ENCODE peak calls at places on chromosomes 4 and X, in four cellular contexts. One of them, this sample, is unnamed. For H3K9me1, the result is how much of the 10 kb centered on the place peaks cover.

GRCh38 chrX:153588021-153588781 is 10.7 kb downstream of the CCNQ start:
- DNase-seq in IMR-90: no peak
- DNase-seq in endothelial cell of umbilical vein: no peak
- DNase-seq in K562: no peak
- DNase-seq in this sample: no peak

GRCh38 chr4:152951348-152951747 is 15.2 kb downstream of the FHDC1 start:
- DNase-seq in IMR-90: peak
- DNase-seq in K562: no peak
- DNase-seq in endothelial cell of umbilical vein: peak
- DNase-seq in this sample: no peak

GRCh38 chr4:81648576-81649272 is 177.0 kb upstream of the RASGEF1B start:
- DNase-seq in IMR-90: no peak
- DNase-seq in K562: no peak
- DNase-seq in endothelial cell of umbilical vein: no peak
- DNase-seq in this sample: no peak

GRCh38 chr4:77834403-77834802 is 15.2 kb upstream of the CNOT6L start:
- DNase-seq in K562: no peak
- DNase-seq in IMR-90: no peak
- DNase-seq in endothelial cell of umbilical vein: no peak
- DNase-seq in this sample: no peak

GRCh38 chrX:145886469-145886868 is 68.8 kb downstream of the SLITRK2 start:
- DNase-seq in IMR-90: no peak
- DNase-seq in K562: no peak
- DNase-seq in endothelial cell of umbilical vein: no peak
- DNase-seq in this sample: no peak

GRCh38 chr4:76197001-76197743 is 16.5 kb downstream of the SCARB2 start:
- DNase-seq in endothelial cell of umbilical vein: no peak
- DNase-seq in K562: no peak
- DNase-seq in IMR-90: peak
- DNase-seq in this sample: no peak

GRCh38 chr4:86924805-86925204 is 10.0 kb upstream of the AFF1 start:
- DNase-seq in endothelial cell of umbilical vein: peak
- DNase-seq in K562: no peak
- DNase-seq in IMR-90: peak
- DNase-seq in this sample: no peak

GRCh38 chr4:164439037-164439436 is 314.9 kb upstream of the SMIM31 start:
- DNase-seq in endothelial cell of umbilical vein: no peak
- DNase-seq in K562: no peak
- DNase-seq in IMR-90: no peak
- DNase-seq in this sample: no peak

GRCh38 chrX:44733931-44734330 is 109.9 kb upstream of the DUSP21 start:
- DNase-seq in endothelial cell of umbilical vein: no peak
- DNase-seq in IMR-90: peak
- DNase-seq in K562: no peak
- DNase-seq in this sample: no peak

GRCh38 chrX:108439434-108439883 is at the start of gene COL4A5:
- DNase-seq in IMR-90: peak
- DNase-seq in K562: peak
- DNase-seq in endothelial cell of umbilical vein: peak
- DNase-seq in this sample: peak

GRCh38 chrX:134460861-134461218 is 875 bp downstream of the HPRT1 start:
- DNase-seq in IMR-90: peak
- DNase-seq in K562: peak
- DNase-seq in endothelial cell of umbilical vein: peak
- DNase-seq in this sample: no peak

GRCh38 chr4:44487341-44487740 is 38.7 kb upstream of the KCTD8 start:
- DNase-seq in K562: no peak
- DNase-seq in IMR-90: no peak
- DNase-seq in endothelial cell of umbilical vein: no peak
- DNase-seq in this sample: no peak

GRCh38 chrX:113644426-113644825 is 803.8 kb upstream of the AMOT start:
- DNase-seq in endothelial cell of umbilical vein: no peak
- DNase-seq in K562: no peak
- DNase-seq in IMR-90: no peak
- DNase-seq in this sample: peak

GRCh38 chr4:124907881-124908280 is 195.3 kb upstream of the ANKRD50 start:
- DNase-seq in K562: no peak
- DNase-seq in endothelial cell of umbilical vein: no peak
- DNase-seq in IMR-90: peak
- DNase-seq in this sample: no peak

GRCh38 chr4:138831943-138832342 is 183.6 kb upstream of the NOCT start:
- DNase-seq in K562: no peak
- DNase-seq in IMR-90: no peak
- DNase-seq in endothelial cell of umbilical vein: no peak
- DNase-seq in this sample: no peak

GRCh38 chr4:159549092-159549491 is 446.2 kb downstream of the RAPGEF2 start:
- DNase-seq in endothelial cell of umbilical vein: no peak
- DNase-seq in K562: no peak
- DNase-seq in IMR-90: peak
- DNase-seq in this sample: peak

GRCh38 chr4:178198691-178199090 is 756.5 kb upstream of the AGA start:
- DNase-seq in IMR-90: peak
- DNase-seq in endothelial cell of umbilical vein: no peak
- DNase-seq in K562: no peak
- DNase-seq in this sample: no peak

GRCh38 chr4:48594185-48594584 is 104.1 kb downstream of the ZAR1 start:
- DNase-seq in IMR-90: no peak
- DNase-seq in endothelial cell of umbilical vein: peak
- DNase-seq in K562: no peak
- DNase-seq in this sample: no peak

GRCh38 chrX:19702856-19703255 is 184.5 kb downstream of the SH3KBP1 start:
- DNase-seq in IMR-90: no peak
- DNase-seq in endothelial cell of umbilical vein: no peak
- DNase-seq in K562: no peak
- DNase-seq in this sample: no peak

GRCh38 chrX:121301356-121301755 is 253.9 kb downstream of the GLUD2 start:
- DNase-seq in IMR-90: no peak
- DNase-seq in endothelial cell of umbilical vein: no peak
- DNase-seq in K562: no peak
- DNase-seq in this sample: no peak

GRCh38 chrX:40121618-40122017 is 23.9 kb upstream of the BCOR start:
- DNase-seq in K562: no peak
- DNase-seq in IMR-90: no peak
- DNase-seq in endothelial cell of umbilical vein: no peak
- DNase-seq in this sample: no peak

GRCh38 chrX:48751343-48751742 is 10.2 kb upstream of the GLOD5 start:
- DNase-seq in K562: no peak
- DNase-seq in IMR-90: no peak
- DNase-seq in endothelial cell of umbilical vein: no peak
- DNase-seq in this sample: no peak

GRCh38 chrX:55119271-55119670 is 30.5 kb downstream of the PAGE2 start:
- DNase-seq in endothelial cell of umbilical vein: peak
- DNase-seq in IMR-90: no peak
- DNase-seq in K562: no peak
- DNase-seq in this sample: no peak

GRCh38 chr4:102792361-102792936 is 31.7 kb upstream of the MANBA start:
- DNase-seq in K562: peak
- DNase-seq in IMR-90: no peak
- DNase-seq in endothelial cell of umbilical vein: no peak
- DNase-seq in this sample: no peak

GRCh38 chr4:184817494-184818215 is 8.1 kb downstream of the ACSL1 start:
- DNase-seq in IMR-90: no peak
- DNase-seq in K562: peak
- DNase-seq in endothelial cell of umbilical vein: no peak
- DNase-seq in this sample: no peak

GRCh38 chrX:109952985-109953905 is 49.7 kb upstream of the TMEM164 start:
- DNase-seq in K562: no peak
- DNase-seq in IMR-90: no peak
- DNase-seq in endothelial cell of umbilical vein: peak
- DNase-seq in this sample: no peak

GRCh38 chr4:5708171-5708828 is at the start of gene EVC2:
- DNase-seq in endothelial cell of umbilical vein: peak
- DNase-seq in K562: peak
- DNase-seq in IMR-90: peak
- DNase-seq in this sample: no peak

GRCh38 chr4:184420881-184421416 is 53.4 kb downstream of the IRF2 start:
- DNase-seq in K562: no peak
- DNase-seq in IMR-90: no peak
- DNase-seq in endothelial cell of umbilical vein: no peak
- DNase-seq in this sample: no peak

GRCh38 chr4:156303708-156304107 is 350.0 kb upstream of the CTSO start:
- DNase-seq in endothelial cell of umbilical vein: no peak
- DNase-seq in K562: no peak
- DNase-seq in IMR-90: no peak
- DNase-seq in this sample: no peak

GRCh38 chrX:17527135-17527701 is 152.2 kb downstream of the NHS start:
- DNase-seq in K562: no peak
- DNase-seq in IMR-90: peak
- DNase-seq in endothelial cell of umbilical vein: peak
- DNase-seq in this sample: no peak

GRCh38 chr4:55308071-55308470 is 38.0 kb upstream of the SRD5A3 start:
- DNase-seq in endothelial cell of umbilical vein: no peak
- DNase-seq in IMR-90: no peak
- DNase-seq in K562: no peak
- DNase-seq in this sample: no peak

GRCh38 chr4:100849319-100849718 is 331.5 kb upstream of the EMCN start:
- DNase-seq in IMR-90: no peak
- DNase-seq in endothelial cell of umbilical vein: no peak
- DNase-seq in K562: no peak
- DNase-seq in this sample: no peak

GRCh38 chr4:53431052-53431451 is 53.6 kb downstream of the FIP1L1 start:
- DNase-seq in IMR-90: no peak
- DNase-seq in endothelial cell of umbilical vein: no peak
- DNase-seq in K562: no peak
- DNase-seq in this sample: no peak

GRCh38 chrX:25873196-25873595 is 264.9 kb upstream of the MAGEB18 start:
- DNase-seq in endothelial cell of umbilical vein: peak
- DNase-seq in K562: no peak
- DNase-seq in IMR-90: no peak
- DNase-seq in this sample: peak

DNA sequence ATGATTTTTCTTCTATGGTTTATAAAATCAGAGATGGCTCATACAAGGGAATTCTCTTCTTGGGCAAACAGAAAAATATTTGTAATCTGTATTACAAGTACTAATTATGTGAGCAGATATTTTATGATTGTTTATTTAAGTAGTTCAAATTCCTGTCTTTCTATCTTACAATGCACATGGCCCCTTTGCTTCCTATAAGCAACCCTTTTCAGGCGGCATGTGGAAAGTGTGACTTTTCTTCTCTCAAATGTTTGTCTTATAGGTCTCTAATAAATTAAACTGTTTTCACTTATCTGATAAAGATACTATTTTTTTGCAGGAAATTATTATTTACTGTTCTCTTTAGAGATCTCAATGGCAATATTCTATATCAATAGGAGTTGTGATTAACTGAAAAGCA is 259.3 kb upstream of the MAGEB18 start:
- DNase-seq in endothelial cell of umbilical vein: peak
- DNase-seq in K562: no peak
- DNase-seq in IMR-90: no peak
- DNase-seq in this sample: no peak
- H3K9ac ChIP-seq in endothelial cell of umbilical vein: no peak
- H3K9ac ChIP-seq in K562: no peak
- H3K9ac ChIP-seq in IMR-90: no peak
- H3K9ac ChIP-seq in this sample: no peak

GRCh38 chr4:167102475-167102874 is 131.8 kb downstream of the SPOCK3 start:
- DNase-seq in K562: no peak
- DNase-seq in IMR-90: no peak
- DNase-seq in endothelial cell of umbilical vein: no peak
- DNase-seq in this sample: no peak
- H3K9me1 ChIP-seq in K562: under half
- H3K9me1 ChIP-seq in IMR-90: under half
- H3K9me1 ChIP-seq in endothelial cell of umbilical vein: under half
- H3K9me1 ChIP-seq in this sample: under half

GRCh38 chrX:68834371-68835103 is 5.7 kb downstream of the EFNB1 start:
- DNase-seq in IMR-90: no peak
- DNase-seq in endothelial cell of umbilical vein: no peak
- DNase-seq in K562: no peak
- DNase-seq in this sample: no peak

GRCh38 chrX:68832516-68833447 is 4.0 kb downstream of the EFNB1 start:
- DNase-seq in K562: no peak
- DNase-seq in endothelial cell of umbilical vein: no peak
- DNase-seq in IMR-90: no peak
- DNase-seq in this sample: no peak

GRCh38 chrX:68832101-68832416 is 3.2 kb downstream of the EFNB1 start:
- DNase-seq in IMR-90: peak
- DNase-seq in K562: no peak
- DNase-seq in endothelial cell of umbilical vein: peak
- DNase-seq in this sample: no peak

GRCh38 chrX:68833855-68834331 is 5.1 kb downstream of the EFNB1 start:
- DNase-seq in IMR-90: no peak
- DNase-seq in K562: no peak
- DNase-seq in endothelial cell of umbilical vein: no peak
- DNase-seq in this sample: no peak

GRCh38 chrX:68833448-68833805 is 4.6 kb downstream of the EFNB1 start:
- DNase-seq in K562: no peak
- DNase-seq in endothelial cell of umbilical vein: no peak
- DNase-seq in IMR-90: no peak
- DNase-seq in this sample: no peak
- H3K4me3 ChIP-seq in K562: no peak
- H3K4me3 ChIP-seq in endothelial cell of umbilical vein: no peak
- H3K4me3 ChIP-seq in IMR-90: no peak
- H3K4me3 ChIP-seq in this sample: peak

GRCh38 chr4:154088741-154089140 is 299.9 kb upstream of the SFRP2 start:
- DNase-seq in endothelial cell of umbilical vein: no peak
- DNase-seq in K562: no peak
- DNase-seq in IMR-90: no peak
- DNase-seq in this sample: no peak
- H3K9ac ChIP-seq in endothelial cell of umbilical vein: no peak
- H3K9ac ChIP-seq in K562: no peak
- H3K9ac ChIP-seq in IMR-90: no peak
- H3K9ac ChIP-seq in this sample: no peak

DNA sequence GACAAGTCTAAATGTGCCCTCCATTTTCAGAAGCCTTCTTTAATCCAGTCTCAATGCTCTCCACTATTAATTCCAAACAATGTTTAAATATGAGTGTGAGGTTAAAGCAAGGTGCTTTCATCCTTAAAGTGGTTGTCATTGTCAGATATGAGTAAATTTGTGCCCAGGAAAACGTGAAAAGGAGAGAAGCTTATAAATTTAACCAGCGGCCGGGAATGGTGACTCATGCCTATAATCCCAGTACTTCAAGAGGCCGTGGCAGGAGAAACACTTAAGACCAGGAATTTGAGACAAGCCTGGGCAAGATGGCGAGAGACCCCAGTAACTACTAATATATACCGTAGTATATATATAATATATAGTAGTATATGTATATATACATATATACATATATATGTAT is 270.0 kb downstream of the ARHGAP24 start:
- DNase-seq in IMR-90: no peak
- DNase-seq in endothelial cell of umbilical vein: no peak
- DNase-seq in K562: no peak
- DNase-seq in this sample: peak
- H3K9me1 ChIP-seq in IMR-90: under half
- H3K9me1 ChIP-seq in endothelial cell of umbilical vein: under half
- H3K9me1 ChIP-seq in K562: under half
- H3K9me1 ChIP-seq in this sample: under half